ENCODE peak calls at places on chromosomes 6 and 20, in six cellular contexts. M is sigmoid colon, R is Peyer's patch, X is body of pancreas, O is endothelial cell of umbilical vein, C is stomach. V is an unnamed sample.

GRCh38 chr6:68760941-68761676 is 126.0 kb downstream of the ADGRB3 start:
- DNase-seq in M (no peak), R (no peak), X (no peak), O (no peak), C (no peak), V (no peak)

GRCh38 chr6:39790772-39791171 is 1.4 kb upstream of the DAAM2 start:
- DNase-seq in M (no peak), R (no peak), X (peak; percentile 34), O (no peak), C (peak; percentile 43), V (no peak)

GRCh38 chr20:58703765-58704331 is 11.2 kb downstream of the NPEPL1 start:
- DNase-seq in M (peak; percentile 50), R (no peak), X (no peak), O (no peak), C (no peak), V (no peak)

GRCh38 chr6:125201961-125202729 is 48.6 kb downstream of the TPD52L1 start:
- DNase-seq in M (peak; percentile 78), R (no peak), X (peak; percentile 72), O (peak; percentile 77), C (peak; percentile 67), V (no peak)

GRCh38 chr20:13856356-13856755 is 71.5 kb downstream of the NDUFAF5 start:
- DNase-seq in M (no peak), R (no peak), X (no peak), O (no peak), C (no peak), V (no peak)

GRCh38 chr20:36861875-36862801 is 13.8 kb upstream of the TLDC2 start:
- DNase-seq in M (peak; percentile 98), R (peak; percentile 30), X (peak; percentile 77), O (peak; percentile 44), C (peak; percentile 52), V (peak; percentile 96)

GRCh38 chr6:104595315-104595820 is 264.4 kb downstream of the HACE1 start:
- DNase-seq in M (no peak), R (no peak), X (no peak), O (no peak), C (no peak), V (no peak)

GRCh38 chr6:141123084-141123483 is 1009.6 kb upstream of the GJE1 start:
- DNase-seq in M (no peak), R (no peak), X (no peak), O (no peak), C (no peak), V (no peak)

GRCh38 chr6:47478233-47479155 is 905 bp downstream of the CD2AP start:
- DNase-seq in M (no peak), R (no peak), X (peak; percentile 14), O (peak; percentile 63), C (no peak), V (no peak)
- TF ChIP-seq POLR2A in M (no peak), R (no peak), X (peak; percentile 18), O (peak; percentile 1), C (no peak), V (no peak)

DNA sequence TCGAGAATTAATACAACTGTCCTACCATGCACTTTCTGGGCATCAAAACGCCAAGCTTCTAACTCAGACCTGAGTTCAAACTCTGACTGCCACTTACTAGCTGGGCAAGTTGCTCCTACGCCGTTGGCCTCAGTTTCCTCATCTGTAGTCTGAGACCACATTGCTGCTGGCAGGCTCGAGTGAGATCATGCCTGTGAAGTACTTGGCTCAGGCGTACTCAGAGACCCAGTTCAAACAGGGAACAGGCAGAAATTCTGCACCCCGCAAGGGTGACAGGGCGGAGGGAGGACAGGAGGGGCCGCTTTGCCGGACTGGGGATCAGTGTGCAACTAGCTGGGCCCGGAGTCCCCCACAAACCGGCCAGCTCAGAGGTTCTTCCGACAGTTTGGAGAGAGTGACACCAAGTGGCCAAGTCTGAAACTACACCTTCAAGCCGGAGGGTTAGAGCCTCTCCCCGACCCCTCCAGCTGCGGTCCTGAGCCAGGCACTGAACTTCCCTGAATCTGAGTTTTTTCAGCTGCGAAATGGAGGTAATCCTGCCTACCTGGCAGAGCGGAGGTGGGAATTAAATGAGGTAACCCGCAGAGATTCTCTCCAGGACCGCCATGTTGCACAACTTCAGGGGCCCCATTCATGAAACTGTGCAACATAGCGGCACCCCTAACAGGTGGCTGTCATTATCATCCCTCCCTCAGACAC is 46.0 kb upstream of the PTPN1 start:
- DNase-seq in M (peak; percentile 88), R (peak; percentile 38), X (peak; percentile 62), O (peak; percentile 50), C (peak; percentile 58), V (no peak)
- TF ChIP-seq POLR2A in M (no peak), R (no peak), X (no peak), O (no peak), C (no peak), V (no peak)

DNA sequence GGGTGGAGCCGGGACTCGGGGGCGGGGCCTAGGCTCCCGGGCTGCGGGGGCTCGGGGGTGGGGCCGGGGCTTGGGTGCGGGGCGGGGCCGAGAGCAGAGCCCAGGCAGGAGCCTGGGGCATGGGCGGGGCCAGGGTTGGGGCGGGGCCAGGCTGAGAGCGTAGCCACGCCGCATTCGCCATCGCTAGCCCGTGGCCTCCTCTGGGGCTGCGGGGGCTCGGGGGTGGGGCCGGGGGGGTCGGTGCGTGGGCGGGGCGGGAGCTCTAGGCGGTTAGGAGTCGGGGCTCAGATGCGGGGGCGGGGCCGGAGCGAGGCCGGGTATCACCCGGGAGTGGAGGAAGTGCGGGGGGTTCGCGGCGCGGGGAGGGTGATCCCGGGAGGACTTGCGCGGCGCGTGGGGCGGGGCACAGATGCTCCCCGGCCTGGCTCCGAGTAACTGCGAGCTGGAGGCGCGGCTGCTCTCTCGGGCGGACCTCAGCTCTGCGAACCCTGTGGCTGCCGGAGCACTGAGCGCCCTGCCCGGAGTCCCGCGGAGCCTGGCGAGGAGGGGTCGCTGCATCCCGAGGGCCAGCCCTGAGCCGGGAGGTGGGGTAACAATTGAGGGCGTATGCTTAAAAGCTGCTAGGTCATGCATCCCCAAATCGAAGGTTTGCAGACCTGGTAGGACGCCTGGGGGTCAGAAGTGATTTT is 434 bp upstream of the ECI2 start:
- DNase-seq in M (peak; percentile 100), R (peak; percentile 97), X (peak; percentile 97), O (peak; percentile 92), C (peak; percentile 96), V (peak; percentile 98)
- TF ChIP-seq POLR2A in M (peak; percentile 22), R (peak; percentile 35), X (peak; percentile 45), O (peak; percentile 58), C (no peak), V (no peak)

DNA sequence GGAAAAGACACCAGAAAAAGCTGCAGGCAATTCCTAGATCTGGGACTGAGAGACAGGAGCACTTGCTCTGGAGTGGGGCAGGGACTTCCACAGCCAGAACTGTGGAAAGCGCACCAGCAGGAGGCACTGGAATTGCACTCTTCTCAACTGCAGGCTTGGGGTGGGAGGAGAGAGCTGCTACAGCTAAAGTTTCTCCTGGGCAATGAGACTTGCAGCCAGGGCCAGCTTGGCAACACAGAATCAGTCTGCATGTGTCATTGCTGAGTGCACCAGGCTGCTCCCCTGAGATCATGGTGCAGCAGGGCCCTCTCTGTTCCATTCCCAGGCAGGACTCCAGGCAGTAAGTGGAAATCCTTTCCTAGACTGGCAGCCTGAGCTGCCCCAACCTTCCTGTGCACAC is 145.8 kb downstream of the INSM1 start:
- DNase-seq in M (no peak), R (no peak), X (no peak), O (no peak), C (no peak), V (no peak)
- TF ChIP-seq POLR2A in M (no peak), R (no peak), X (no peak), O (no peak), C (no peak), V (no peak)